ENCODE peak calls at places on chromosomes 7 and 10, in eight cellular contexts. One of them, this sample, is unnamed.
A peak's percentile ranks its signal among the peaks of the same experiment; 100 is the strongest.

GRCh38 chr7:67788689-67789088 is 792.1 kb downstream of the TYW1 start:
- DNase-seq in effector CD4-positive, alpha-beta T cell: no peak
- DNase-seq in nucleus accumbens: no peak
- DNase-seq in CD8-positive, alpha-beta T cell: no peak
- DNase-seq in OCI-LY7: no peak
- DNase-seq in stimulated activated CD4-positive, alpha-beta T cell treated with anti-CD3 and anti-CD28 coated beads, TNF-alpha, amount 100 ng/mL, for 4 hours: no peak
- DNase-seq in CD4-positive, alpha-beta memory T cell: no peak
- DNase-seq in EH: no peak
- DNase-seq in this sample: peak; percentile 42

GRCh38 chr10:12844796-12845524 is 156.6 kb downstream of the CCDC3 start:
- DNase-seq in nucleus accumbens: no peak
- DNase-seq in stimulated activated CD4-positive, alpha-beta T cell treated with anti-CD3 and anti-CD28 coated beads, TNF-alpha, amount 100 ng/mL, for 4 hours: no peak
- DNase-seq in CD8-positive, alpha-beta T cell: no peak
- DNase-seq in effector CD4-positive, alpha-beta T cell: no peak
- DNase-seq in OCI-LY7: no peak
- DNase-seq in CD4-positive, alpha-beta memory T cell: no peak
- DNase-seq in EH: peak; percentile 46
- DNase-seq in this sample: no peak

GRCh38 chr10:113269333-113269732 is 283.5 kb upstream of the HABP2 start:
- DNase-seq in CD8-positive, alpha-beta T cell: no peak
- DNase-seq in effector CD4-positive, alpha-beta T cell: no peak
- DNase-seq in stimulated activated CD4-positive, alpha-beta T cell treated with anti-CD3 and anti-CD28 coated beads, TNF-alpha, amount 100 ng/mL, for 4 hours: no peak
- DNase-seq in EH: no peak
- DNase-seq in nucleus accumbens: no peak
- DNase-seq in CD4-positive, alpha-beta memory T cell: no peak
- DNase-seq in OCI-LY7: no peak
- DNase-seq in this sample: no peak

GRCh38 chr7:112708236-112708635 is 82.0 kb downstream of the TMEM168 start:
- DNase-seq in OCI-LY7: no peak
- DNase-seq in CD8-positive, alpha-beta T cell: no peak
- DNase-seq in nucleus accumbens: no peak
- DNase-seq in CD4-positive, alpha-beta memory T cell: no peak
- DNase-seq in EH: no peak
- DNase-seq in effector CD4-positive, alpha-beta T cell: no peak
- DNase-seq in stimulated activated CD4-positive, alpha-beta T cell treated with anti-CD3 and anti-CD28 coated beads, TNF-alpha, amount 100 ng/mL, for 4 hours: no peak
- DNase-seq in this sample: no peak

GRCh38 chr10:118753331-118753730 is 1.4 kb downstream of the CACUL1 start:
- DNase-seq in OCI-LY7: no peak
- DNase-seq in nucleus accumbens: no peak
- DNase-seq in effector CD4-positive, alpha-beta T cell: no peak
- DNase-seq in stimulated activated CD4-positive, alpha-beta T cell treated with anti-CD3 and anti-CD28 coated beads, TNF-alpha, amount 100 ng/mL, for 4 hours: no peak
- DNase-seq in CD8-positive, alpha-beta T cell: no peak
- DNase-seq in EH: peak; percentile 48
- DNase-seq in CD4-positive, alpha-beta memory T cell: no peak
- DNase-seq in this sample: no peak

GRCh38 chr7:132138817-132139216 is 437.5 kb downstream of the PLXNA4 start:
- DNase-seq in stimulated activated CD4-positive, alpha-beta T cell treated with anti-CD3 and anti-CD28 coated beads, TNF-alpha, amount 100 ng/mL, for 4 hours: no peak
- DNase-seq in nucleus accumbens: no peak
- DNase-seq in CD4-positive, alpha-beta memory T cell: no peak
- DNase-seq in OCI-LY7: no peak
- DNase-seq in effector CD4-positive, alpha-beta T cell: no peak
- DNase-seq in EH: no peak
- DNase-seq in CD8-positive, alpha-beta T cell: no peak
- DNase-seq in this sample: peak; percentile 27

GRCh38 chr7:80918909-80919721 is at the start of gene SEMA3C:
- DNase-seq in CD4-positive, alpha-beta memory T cell: no peak
- DNase-seq in stimulated activated CD4-positive, alpha-beta T cell treated with anti-CD3 and anti-CD28 coated beads, TNF-alpha, amount 100 ng/mL, for 4 hours: no peak
- DNase-seq in CD8-positive, alpha-beta T cell: no peak
- DNase-seq in effector CD4-positive, alpha-beta T cell: no peak
- DNase-seq in OCI-LY7: no peak
- DNase-seq in EH: peak; percentile 94
- DNase-seq in nucleus accumbens: peak; percentile 83
- DNase-seq in this sample: peak; percentile 77

GRCh38 chr10:132546567-132547420 is 9.2 kb downstream of the INPP5A start:
- DNase-seq in CD8-positive, alpha-beta T cell: no peak
- DNase-seq in OCI-LY7: no peak
- DNase-seq in effector CD4-positive, alpha-beta T cell: no peak
- DNase-seq in nucleus accumbens: no peak
- DNase-seq in EH: no peak
- DNase-seq in CD4-positive, alpha-beta memory T cell: no peak
- DNase-seq in stimulated activated CD4-positive, alpha-beta T cell treated with anti-CD3 and anti-CD28 coated beads, TNF-alpha, amount 100 ng/mL, for 4 hours: no peak
- DNase-seq in this sample: no peak

GRCh38 chr7:155505422-155505793 is 41.0 kb downstream of the CNPY1 start:
- DNase-seq in CD8-positive, alpha-beta T cell: no peak
- DNase-seq in CD4-positive, alpha-beta memory T cell: no peak
- DNase-seq in effector CD4-positive, alpha-beta T cell: no peak
- DNase-seq in OCI-LY7: no peak
- DNase-seq in EH: no peak
- DNase-seq in stimulated activated CD4-positive, alpha-beta T cell treated with anti-CD3 and anti-CD28 coated beads, TNF-alpha, amount 100 ng/mL, for 4 hours: no peak
- DNase-seq in nucleus accumbens: no peak
- DNase-seq in this sample: no peak

GRCh38 chr7:55571534-55572377 is 546 bp downstream of the VOPP1 start:
- DNase-seq in effector CD4-positive, alpha-beta T cell: peak; percentile 52
- DNase-seq in stimulated activated CD4-positive, alpha-beta T cell treated with anti-CD3 and anti-CD28 coated beads, TNF-alpha, amount 100 ng/mL, for 4 hours: peak; percentile 24
- DNase-seq in nucleus accumbens: no peak
- DNase-seq in OCI-LY7: peak; percentile 75
- DNase-seq in EH: peak; percentile 55
- DNase-seq in CD4-positive, alpha-beta memory T cell: peak; percentile 68
- DNase-seq in CD8-positive, alpha-beta T cell: peak; percentile 74
- DNase-seq in this sample: peak; percentile 81

GRCh38 chr7:34096135-34096775 is 190.9 kb downstream of the BMPER start:
- DNase-seq in CD8-positive, alpha-beta T cell: no peak
- DNase-seq in effector CD4-positive, alpha-beta T cell: no peak
- DNase-seq in stimulated activated CD4-positive, alpha-beta T cell treated with anti-CD3 and anti-CD28 coated beads, TNF-alpha, amount 100 ng/mL, for 4 hours: no peak
- DNase-seq in OCI-LY7: no peak
- DNase-seq in CD4-positive, alpha-beta memory T cell: no peak
- DNase-seq in EH: peak; percentile 86
- DNase-seq in nucleus accumbens: no peak
- DNase-seq in this sample: peak; percentile 39

GRCh38 chr7:29255839-29256782 is 61.5 kb downstream of the CHN2 start:
- DNase-seq in OCI-LY7: no peak
- DNase-seq in nucleus accumbens: no peak
- DNase-seq in CD8-positive, alpha-beta T cell: no peak
- DNase-seq in CD4-positive, alpha-beta memory T cell: no peak
- DNase-seq in EH: no peak
- DNase-seq in stimulated activated CD4-positive, alpha-beta T cell treated with anti-CD3 and anti-CD28 coated beads, TNF-alpha, amount 100 ng/mL, for 4 hours: no peak
- DNase-seq in effector CD4-positive, alpha-beta T cell: no peak
- DNase-seq in this sample: no peak

GRCh38 chr7:29239638-29240037 is 45.1 kb downstream of the CHN2 start:
- DNase-seq in nucleus accumbens: no peak
- DNase-seq in CD8-positive, alpha-beta T cell: no peak
- DNase-seq in EH: no peak
- DNase-seq in stimulated activated CD4-positive, alpha-beta T cell treated with anti-CD3 and anti-CD28 coated beads, TNF-alpha, amount 100 ng/mL, for 4 hours: no peak
- DNase-seq in OCI-LY7: no peak
- DNase-seq in effector CD4-positive, alpha-beta T cell: no peak
- DNase-seq in CD4-positive, alpha-beta memory T cell: no peak
- DNase-seq in this sample: no peak

GRCh38 chr10:27747096-27747451 is 1.5 kb upstream of the MKX start:
- DNase-seq in EH: peak; percentile 24
- DNase-seq in stimulated activated CD4-positive, alpha-beta T cell treated with anti-CD3 and anti-CD28 coated beads, TNF-alpha, amount 100 ng/mL, for 4 hours: no peak
- DNase-seq in CD4-positive, alpha-beta memory T cell: no peak
- DNase-seq in CD8-positive, alpha-beta T cell: no peak
- DNase-seq in nucleus accumbens: no peak
- DNase-seq in OCI-LY7: no peak
- DNase-seq in effector CD4-positive, alpha-beta T cell: no peak
- DNase-seq in this sample: no peak

GRCh38 chr10:26879744-26880143 is 19.0 kb upstream of the ABI1 start:
- DNase-seq in stimulated activated CD4-positive, alpha-beta T cell treated with anti-CD3 and anti-CD28 coated beads, TNF-alpha, amount 100 ng/mL, for 4 hours: no peak
- DNase-seq in nucleus accumbens: peak; percentile 29
- DNase-seq in effector CD4-positive, alpha-beta T cell: no peak
- DNase-seq in CD8-positive, alpha-beta T cell: no peak
- DNase-seq in OCI-LY7: peak; percentile 17
- DNase-seq in EH: no peak
- DNase-seq in CD4-positive, alpha-beta memory T cell: no peak
- DNase-seq in this sample: no peak

GRCh38 chr7:40470111-40470736 is 335.4 kb downstream of the SUGCT start:
- DNase-seq in EH: peak; percentile 91
- DNase-seq in nucleus accumbens: no peak
- DNase-seq in OCI-LY7: no peak
- DNase-seq in stimulated activated CD4-positive, alpha-beta T cell treated with anti-CD3 and anti-CD28 coated beads, TNF-alpha, amount 100 ng/mL, for 4 hours: no peak
- DNase-seq in CD4-positive, alpha-beta memory T cell: no peak
- DNase-seq in effector CD4-positive, alpha-beta T cell: no peak
- DNase-seq in CD8-positive, alpha-beta T cell: no peak
- DNase-seq in this sample: no peak

GRCh38 chr7:117231047-117231359 is 91.9 kb downstream of the WNT2 start:
- DNase-seq in nucleus accumbens: no peak
- DNase-seq in OCI-LY7: no peak
- DNase-seq in EH: no peak
- DNase-seq in stimulated activated CD4-positive, alpha-beta T cell treated with anti-CD3 and anti-CD28 coated beads, TNF-alpha, amount 100 ng/mL, for 4 hours: no peak
- DNase-seq in CD8-positive, alpha-beta T cell: no peak
- DNase-seq in CD4-positive, alpha-beta memory T cell: no peak
- DNase-seq in effector CD4-positive, alpha-beta T cell: no peak
- DNase-seq in this sample: no peak

GRCh38 chr7:12747687-12748306 is 60.4 kb downstream of the ARL4A start:
- DNase-seq in EH: no peak
- DNase-seq in nucleus accumbens: no peak
- DNase-seq in effector CD4-positive, alpha-beta T cell: no peak
- DNase-seq in CD4-positive, alpha-beta memory T cell: no peak
- DNase-seq in CD8-positive, alpha-beta T cell: no peak
- DNase-seq in stimulated activated CD4-positive, alpha-beta T cell treated with anti-CD3 and anti-CD28 coated beads, TNF-alpha, amount 100 ng/mL, for 4 hours: no peak
- DNase-seq in OCI-LY7: no peak
- DNase-seq in this sample: no peak

GRCh38 chr10:56605043-56605442 is 244.0 kb upstream of the ZWINT start:
- DNase-seq in effector CD4-positive, alpha-beta T cell: no peak
- DNase-seq in CD8-positive, alpha-beta T cell: no peak
- DNase-seq in OCI-LY7: peak; percentile 56
- DNase-seq in stimulated activated CD4-positive, alpha-beta T cell treated with anti-CD3 and anti-CD28 coated beads, TNF-alpha, amount 100 ng/mL, for 4 hours: no peak
- DNase-seq in CD4-positive, alpha-beta memory T cell: no peak
- DNase-seq in nucleus accumbens: no peak
- DNase-seq in EH: no peak
- DNase-seq in this sample: no peak

GRCh38 chr7:3043544-3044395 is at the start of gene CARD11:
- DNase-seq in stimulated activated CD4-positive, alpha-beta T cell treated with anti-CD3 and anti-CD28 coated beads, TNF-alpha, amount 100 ng/mL, for 4 hours: peak; percentile 34
- DNase-seq in effector CD4-positive, alpha-beta T cell: peak; percentile 37
- DNase-seq in OCI-LY7: peak; percentile 69
- DNase-seq in CD8-positive, alpha-beta T cell: peak; percentile 73
- DNase-seq in EH: no peak
- DNase-seq in CD4-positive, alpha-beta memory T cell: peak; percentile 65
- DNase-seq in nucleus accumbens: no peak
- DNase-seq in this sample: no peak

GRCh38 chr7:84677386-84677785 is 482.8 kb upstream of the SEMA3A start:
- DNase-seq in effector CD4-positive, alpha-beta T cell: no peak
- DNase-seq in CD4-positive, alpha-beta memory T cell: no peak
- DNase-seq in CD8-positive, alpha-beta T cell: no peak
- DNase-seq in nucleus accumbens: no peak
- DNase-seq in stimulated activated CD4-positive, alpha-beta T cell treated with anti-CD3 and anti-CD28 coated beads, TNF-alpha, amount 100 ng/mL, for 4 hours: no peak
- DNase-seq in OCI-LY7: no peak
- DNase-seq in EH: no peak
- DNase-seq in this sample: no peak

GRCh38 chr10:7547825-7548224 is 118.9 kb downstream of the ITIH5 start:
- DNase-seq in effector CD4-positive, alpha-beta T cell: no peak
- DNase-seq in stimulated activated CD4-positive, alpha-beta T cell treated with anti-CD3 and anti-CD28 coated beads, TNF-alpha, amount 100 ng/mL, for 4 hours: no peak
- DNase-seq in EH: no peak
- DNase-seq in nucleus accumbens: no peak
- DNase-seq in CD4-positive, alpha-beta memory T cell: no peak
- DNase-seq in CD8-positive, alpha-beta T cell: no peak
- DNase-seq in OCI-LY7: no peak
- DNase-seq in this sample: no peak

GRCh38 chr10:24882047-24882698 is 70.2 kb downstream of the PRTFDC1 start:
- DNase-seq in OCI-LY7: no peak
- DNase-seq in nucleus accumbens: no peak
- DNase-seq in stimulated activated CD4-positive, alpha-beta T cell treated with anti-CD3 and anti-CD28 coated beads, TNF-alpha, amount 100 ng/mL, for 4 hours: peak; percentile 9
- DNase-seq in CD4-positive, alpha-beta memory T cell: peak; percentile 48
- DNase-seq in effector CD4-positive, alpha-beta T cell: peak; percentile 24
- DNase-seq in CD8-positive, alpha-beta T cell: peak; percentile 80
- DNase-seq in EH: peak; percentile 46
- DNase-seq in this sample: no peak

GRCh38 chr7:107961399-107961798 is 41.6 kb downstream of the LAMB1 start:
- DNase-seq in nucleus accumbens: no peak
- DNase-seq in OCI-LY7: no peak
- DNase-seq in CD8-positive, alpha-beta T cell: no peak
- DNase-seq in EH: no peak
- DNase-seq in CD4-positive, alpha-beta memory T cell: no peak
- DNase-seq in stimulated activated CD4-positive, alpha-beta T cell treated with anti-CD3 and anti-CD28 coated beads, TNF-alpha, amount 100 ng/mL, for 4 hours: no peak
- DNase-seq in effector CD4-positive, alpha-beta T cell: no peak
- DNase-seq in this sample: no peak

GRCh38 chr10:71868192-71868697 is 17.2 kb upstream of the PSAP start:
- DNase-seq in nucleus accumbens: no peak
- DNase-seq in stimulated activated CD4-positive, alpha-beta T cell treated with anti-CD3 and anti-CD28 coated beads, TNF-alpha, amount 100 ng/mL, for 4 hours: no peak
- DNase-seq in OCI-LY7: peak; percentile 39
- DNase-seq in CD4-positive, alpha-beta memory T cell: no peak
- DNase-seq in EH: peak; percentile 85
- DNase-seq in effector CD4-positive, alpha-beta T cell: no peak
- DNase-seq in CD8-positive, alpha-beta T cell: no peak
- DNase-seq in this sample: no peak

GRCh38 chr10:4006848-4007247 is 221.8 kb upstream of the KLF6 start:
- DNase-seq in stimulated activated CD4-positive, alpha-beta T cell treated with anti-CD3 and anti-CD28 coated beads, TNF-alpha, amount 100 ng/mL, for 4 hours: no peak
- DNase-seq in CD4-positive, alpha-beta memory T cell: no peak
- DNase-seq in nucleus accumbens: no peak
- DNase-seq in CD8-positive, alpha-beta T cell: no peak
- DNase-seq in effector CD4-positive, alpha-beta T cell: no peak
- DNase-seq in OCI-LY7: no peak
- DNase-seq in EH: no peak
- DNase-seq in this sample: no peak

GRCh38 chr7:31633894-31634494 is 53.0 kb upstream of the PPP1R17 start:
- DNase-seq in CD4-positive, alpha-beta memory T cell: no peak
- DNase-seq in nucleus accumbens: peak; percentile 8
- DNase-seq in stimulated activated CD4-positive, alpha-beta T cell treated with anti-CD3 and anti-CD28 coated beads, TNF-alpha, amount 100 ng/mL, for 4 hours: no peak
- DNase-seq in EH: peak; percentile 62
- DNase-seq in OCI-LY7: peak; percentile 20
- DNase-seq in CD8-positive, alpha-beta T cell: no peak
- DNase-seq in effector CD4-positive, alpha-beta T cell: no peak
- DNase-seq in this sample: peak; percentile 64

GRCh38 chr7:140889150-140889549 is 35.6 kb downstream of the BRAF start:
- DNase-seq in EH: no peak
- DNase-seq in OCI-LY7: no peak
- DNase-seq in CD8-positive, alpha-beta T cell: no peak
- DNase-seq in CD4-positive, alpha-beta memory T cell: no peak
- DNase-seq in nucleus accumbens: no peak
- DNase-seq in stimulated activated CD4-positive, alpha-beta T cell treated with anti-CD3 and anti-CD28 coated beads, TNF-alpha, amount 100 ng/mL, for 4 hours: no peak
- DNase-seq in effector CD4-positive, alpha-beta T cell: no peak
- DNase-seq in this sample: no peak

GRCh38 chr7:75639893-75640600 is 98.7 kb downstream of the HIP1 start:
- DNase-seq in EH: peak; percentile 16
- DNase-seq in CD4-positive, alpha-beta memory T cell: no peak
- DNase-seq in stimulated activated CD4-positive, alpha-beta T cell treated with anti-CD3 and anti-CD28 coated beads, TNF-alpha, amount 100 ng/mL, for 4 hours: no peak
- DNase-seq in CD8-positive, alpha-beta T cell: no peak
- DNase-seq in nucleus accumbens: no peak
- DNase-seq in OCI-LY7: no peak
- DNase-seq in effector CD4-positive, alpha-beta T cell: no peak
- DNase-seq in this sample: no peak

GRCh38 chr7:128031901-128032604 is 816 bp upstream of the LRRC4 start:
- DNase-seq in stimulated activated CD4-positive, alpha-beta T cell treated with anti-CD3 and anti-CD28 coated beads, TNF-alpha, amount 100 ng/mL, for 4 hours: peak; percentile 21
- DNase-seq in CD8-positive, alpha-beta T cell: peak; percentile 60
- DNase-seq in CD4-positive, alpha-beta memory T cell: peak; percentile 44
- DNase-seq in nucleus accumbens: peak; percentile 61
- DNase-seq in OCI-LY7: peak; percentile 48
- DNase-seq in effector CD4-positive, alpha-beta T cell: peak; percentile 15
- DNase-seq in EH: peak; percentile 92
- DNase-seq in this sample: peak; percentile 93

GRCh38 chr7:20535541-20535940 is 79.9 kb upstream of the ABCB5 start:
- DNase-seq in CD8-positive, alpha-beta T cell: no peak
- DNase-seq in CD4-positive, alpha-beta memory T cell: no peak
- DNase-seq in nucleus accumbens: no peak
- DNase-seq in effector CD4-positive, alpha-beta T cell: no peak
- DNase-seq in EH: no peak
- DNase-seq in OCI-LY7: no peak
- DNase-seq in stimulated activated CD4-positive, alpha-beta T cell treated with anti-CD3 and anti-CD28 coated beads, TNF-alpha, amount 100 ng/mL, for 4 hours: no peak
- DNase-seq in this sample: no peak

GRCh38 chr10:84140036-84140379 is 699 bp downstream of the GHITM start:
- DNase-seq in nucleus accumbens: no peak
- DNase-seq in CD8-positive, alpha-beta T cell: no peak
- DNase-seq in CD4-positive, alpha-beta memory T cell: no peak
- DNase-seq in EH: peak; percentile 53
- DNase-seq in stimulated activated CD4-positive, alpha-beta T cell treated with anti-CD3 and anti-CD28 coated beads, TNF-alpha, amount 100 ng/mL, for 4 hours: no peak
- DNase-seq in OCI-LY7: peak; percentile 2
- DNase-seq in effector CD4-positive, alpha-beta T cell: peak; percentile 4
- DNase-seq in this sample: no peak